ENCODE peak calls at places on chromosomes 13 and 19, in five cellular contexts. One of them, this sample, is unnamed.

GRCh38 chr13:106617561-106617960 is 49.6 kb upstream of the ARGLU1 start:
- DNase-seq in kidney epithelial cell: peak; percentile 57
- DNase-seq in ELR: peak; percentile 68
- DNase-seq in stimulated activated CD4-positive, alpha-beta T cell treated with anti-CD3 and anti-CD28 coated beads, Interleukin-2, amount 100 ng/mL, for 48 hours: no peak
- DNase-seq in activated CD4-positive, CD25-positive, alpha-beta regulatory T cell treated with anti-CD3 and anti-CD28 coated beads, Interleukin-2, amount 50 U/mL, for 16 hours: no peak
- DNase-seq in this sample: no peak

GRCh38 chr19:2551864-2552185 is 75.9 kb downstream of the GADD45B start:
- DNase-seq in activated CD4-positive, CD25-positive, alpha-beta regulatory T cell treated with anti-CD3 and anti-CD28 coated beads, Interleukin-2, amount 50 U/mL, for 16 hours: no peak
- DNase-seq in kidney epithelial cell: no peak
- DNase-seq in ELR: no peak
- DNase-seq in stimulated activated CD4-positive, alpha-beta T cell treated with anti-CD3 and anti-CD28 coated beads, Interleukin-2, amount 100 ng/mL, for 48 hours: no peak
- DNase-seq in this sample: no peak

GRCh38 chr13:45500492-45501174 is 35.9 kb downstream of the COG3 start:
- DNase-seq in kidney epithelial cell: peak; percentile 83
- DNase-seq in activated CD4-positive, CD25-positive, alpha-beta regulatory T cell treated with anti-CD3 and anti-CD28 coated beads, Interleukin-2, amount 50 U/mL, for 16 hours: no peak
- DNase-seq in ELR: peak; percentile 96
- DNase-seq in stimulated activated CD4-positive, alpha-beta T cell treated with anti-CD3 and anti-CD28 coated beads, Interleukin-2, amount 100 ng/mL, for 48 hours: no peak
- DNase-seq in this sample: no peak

GRCh38 chr19:14413765-14414171 is 5.4 kb downstream of the DDX39A start:
- DNase-seq in kidney epithelial cell: no peak
- DNase-seq in activated CD4-positive, CD25-positive, alpha-beta regulatory T cell treated with anti-CD3 and anti-CD28 coated beads, Interleukin-2, amount 50 U/mL, for 16 hours: no peak
- DNase-seq in stimulated activated CD4-positive, alpha-beta T cell treated with anti-CD3 and anti-CD28 coated beads, Interleukin-2, amount 100 ng/mL, for 48 hours: no peak
- DNase-seq in ELR: no peak
- DNase-seq in this sample: no peak

GRCh38 chr19:46040952-46041500 is at the start of gene IGFL4:
- DNase-seq in kidney epithelial cell: no peak
- DNase-seq in stimulated activated CD4-positive, alpha-beta T cell treated with anti-CD3 and anti-CD28 coated beads, Interleukin-2, amount 100 ng/mL, for 48 hours: no peak
- DNase-seq in activated CD4-positive, CD25-positive, alpha-beta regulatory T cell treated with anti-CD3 and anti-CD28 coated beads, Interleukin-2, amount 50 U/mL, for 16 hours: no peak
- DNase-seq in ELR: peak; percentile 15
- DNase-seq in this sample: no peak

GRCh38 chr19:33864311-33864850 is 67.7 kb downstream of the KCTD15 start:
- DNase-seq in ELR: no peak
- DNase-seq in activated CD4-positive, CD25-positive, alpha-beta regulatory T cell treated with anti-CD3 and anti-CD28 coated beads, Interleukin-2, amount 50 U/mL, for 16 hours: no peak
- DNase-seq in stimulated activated CD4-positive, alpha-beta T cell treated with anti-CD3 and anti-CD28 coated beads, Interleukin-2, amount 100 ng/mL, for 48 hours: no peak
- DNase-seq in kidney epithelial cell: no peak
- DNase-seq in this sample: peak; percentile 27

GRCh38 chr19:51712461-51713081 is 11.2 kb downstream of the HAS1 start:
- DNase-seq in kidney epithelial cell: no peak
- DNase-seq in activated CD4-positive, CD25-positive, alpha-beta regulatory T cell treated with anti-CD3 and anti-CD28 coated beads, Interleukin-2, amount 50 U/mL, for 16 hours: no peak
- DNase-seq in stimulated activated CD4-positive, alpha-beta T cell treated with anti-CD3 and anti-CD28 coated beads, Interleukin-2, amount 100 ng/mL, for 48 hours: no peak
- DNase-seq in ELR: peak; percentile 75
- DNase-seq in this sample: no peak

GRCh38 chr19:46470376-46470775 is 987 bp downstream of the PNMA8A start:
- DNase-seq in ELR: no peak
- DNase-seq in kidney epithelial cell: no peak
- DNase-seq in stimulated activated CD4-positive, alpha-beta T cell treated with anti-CD3 and anti-CD28 coated beads, Interleukin-2, amount 100 ng/mL, for 48 hours: no peak
- DNase-seq in activated CD4-positive, CD25-positive, alpha-beta regulatory T cell treated with anti-CD3 and anti-CD28 coated beads, Interleukin-2, amount 50 U/mL, for 16 hours: no peak
- DNase-seq in this sample: no peak

GRCh38 chr19:14830702-14831101 is 4.3 kb downstream of the OR7A5 start:
- DNase-seq in activated CD4-positive, CD25-positive, alpha-beta regulatory T cell treated with anti-CD3 and anti-CD28 coated beads, Interleukin-2, amount 50 U/mL, for 16 hours: no peak
- DNase-seq in kidney epithelial cell: no peak
- DNase-seq in stimulated activated CD4-positive, alpha-beta T cell treated with anti-CD3 and anti-CD28 coated beads, Interleukin-2, amount 100 ng/mL, for 48 hours: no peak
- DNase-seq in ELR: no peak
- DNase-seq in this sample: no peak

GRCh38 chr19:55161571-55162322 is 4.2 kb upstream of the TNNI3 start:
- DNase-seq in kidney epithelial cell: no peak
- DNase-seq in activated CD4-positive, CD25-positive, alpha-beta regulatory T cell treated with anti-CD3 and anti-CD28 coated beads, Interleukin-2, amount 50 U/mL, for 16 hours: no peak
- DNase-seq in ELR: no peak
- DNase-seq in stimulated activated CD4-positive, alpha-beta T cell treated with anti-CD3 and anti-CD28 coated beads, Interleukin-2, amount 100 ng/mL, for 48 hours: no peak
- DNase-seq in this sample: no peak

GRCh38 chr19:30522359-30522758 is 150.2 kb downstream of the ZNF536 start:
- DNase-seq in stimulated activated CD4-positive, alpha-beta T cell treated with anti-CD3 and anti-CD28 coated beads, Interleukin-2, amount 100 ng/mL, for 48 hours: no peak
- DNase-seq in activated CD4-positive, CD25-positive, alpha-beta regulatory T cell treated with anti-CD3 and anti-CD28 coated beads, Interleukin-2, amount 50 U/mL, for 16 hours: no peak
- DNase-seq in ELR: no peak
- DNase-seq in kidney epithelial cell: no peak
- DNase-seq in this sample: no peak

GRCh38 chr13:65889368-65889767 is 1340.8 kb downstream of the PCDH9 start:
- DNase-seq in activated CD4-positive, CD25-positive, alpha-beta regulatory T cell treated with anti-CD3 and anti-CD28 coated beads, Interleukin-2, amount 50 U/mL, for 16 hours: no peak
- DNase-seq in ELR: peak; percentile 65
- DNase-seq in kidney epithelial cell: no peak
- DNase-seq in stimulated activated CD4-positive, alpha-beta T cell treated with anti-CD3 and anti-CD28 coated beads, Interleukin-2, amount 100 ng/mL, for 48 hours: no peak
- DNase-seq in this sample: no peak

GRCh38 chr13:51806571-51806970 is 2.6 kb upstream of the DHRS12 start:
- DNase-seq in kidney epithelial cell: no peak
- DNase-seq in activated CD4-positive, CD25-positive, alpha-beta regulatory T cell treated with anti-CD3 and anti-CD28 coated beads, Interleukin-2, amount 50 U/mL, for 16 hours: no peak
- DNase-seq in ELR: no peak
- DNase-seq in stimulated activated CD4-positive, alpha-beta T cell treated with anti-CD3 and anti-CD28 coated beads, Interleukin-2, amount 100 ng/mL, for 48 hours: no peak
- DNase-seq in this sample: no peak

GRCh38 chr13:113460599-113460998 is 7.3 kb upstream of the ADPRHL1 start:
- DNase-seq in activated CD4-positive, CD25-positive, alpha-beta regulatory T cell treated with anti-CD3 and anti-CD28 coated beads, Interleukin-2, amount 50 U/mL, for 16 hours: no peak
- DNase-seq in stimulated activated CD4-positive, alpha-beta T cell treated with anti-CD3 and anti-CD28 coated beads, Interleukin-2, amount 100 ng/mL, for 48 hours: no peak
- DNase-seq in ELR: no peak
- DNase-seq in kidney epithelial cell: no peak
- DNase-seq in this sample: no peak

GRCh38 chr13:107600986-107601385 is 614.4 kb downstream of the LIG4 start:
- DNase-seq in ELR: no peak
- DNase-seq in activated CD4-positive, CD25-positive, alpha-beta regulatory T cell treated with anti-CD3 and anti-CD28 coated beads, Interleukin-2, amount 50 U/mL, for 16 hours: no peak
- DNase-seq in kidney epithelial cell: no peak
- DNase-seq in stimulated activated CD4-positive, alpha-beta T cell treated with anti-CD3 and anti-CD28 coated beads, Interleukin-2, amount 100 ng/mL, for 48 hours: no peak
- DNase-seq in this sample: no peak

GRCh38 chr13:105527127-105527526 is 1008.3 kb downstream of the EFNB2 start:
- DNase-seq in stimulated activated CD4-positive, alpha-beta T cell treated with anti-CD3 and anti-CD28 coated beads, Interleukin-2, amount 100 ng/mL, for 48 hours: no peak
- DNase-seq in activated CD4-positive, CD25-positive, alpha-beta regulatory T cell treated with anti-CD3 and anti-CD28 coated beads, Interleukin-2, amount 50 U/mL, for 16 hours: no peak
- DNase-seq in kidney epithelial cell: no peak
- DNase-seq in ELR: no peak
- DNase-seq in this sample: no peak

GRCh38 chr19:12790628-12791344 is 500 bp upstream of the JUNB start:
- DNase-seq in activated CD4-positive, CD25-positive, alpha-beta regulatory T cell treated with anti-CD3 and anti-CD28 coated beads, Interleukin-2, amount 50 U/mL, for 16 hours: no peak
- DNase-seq in stimulated activated CD4-positive, alpha-beta T cell treated with anti-CD3 and anti-CD28 coated beads, Interleukin-2, amount 100 ng/mL, for 48 hours: no peak
- DNase-seq in ELR: peak; percentile 27
- DNase-seq in kidney epithelial cell: no peak
- DNase-seq in this sample: no peak

GRCh38 chr13:26017932-26018690 is 33.7 kb downstream of the SHISA2 start:
- DNase-seq in ELR: no peak
- DNase-seq in activated CD4-positive, CD25-positive, alpha-beta regulatory T cell treated with anti-CD3 and anti-CD28 coated beads, Interleukin-2, amount 50 U/mL, for 16 hours: no peak
- DNase-seq in stimulated activated CD4-positive, alpha-beta T cell treated with anti-CD3 and anti-CD28 coated beads, Interleukin-2, amount 100 ng/mL, for 48 hours: no peak
- DNase-seq in kidney epithelial cell: no peak
- DNase-seq in this sample: no peak

GRCh38 chr13:43848250-43848649 is 31.3 kb downstream of the CCDC122 start:
- DNase-seq in stimulated activated CD4-positive, alpha-beta T cell treated with anti-CD3 and anti-CD28 coated beads, Interleukin-2, amount 100 ng/mL, for 48 hours: no peak
- DNase-seq in kidney epithelial cell: no peak
- DNase-seq in activated CD4-positive, CD25-positive, alpha-beta regulatory T cell treated with anti-CD3 and anti-CD28 coated beads, Interleukin-2, amount 50 U/mL, for 16 hours: no peak
- DNase-seq in ELR: peak; percentile 37
- DNase-seq in this sample: no peak

GRCh38 chr19:8251025-8251472 is 41.9 kb downstream of the CERS4 start:
- DNase-seq in kidney epithelial cell: no peak
- DNase-seq in ELR: no peak
- DNase-seq in stimulated activated CD4-positive, alpha-beta T cell treated with anti-CD3 and anti-CD28 coated beads, Interleukin-2, amount 100 ng/mL, for 48 hours: no peak
- DNase-seq in activated CD4-positive, CD25-positive, alpha-beta regulatory T cell treated with anti-CD3 and anti-CD28 coated beads, Interleukin-2, amount 50 U/mL, for 16 hours: no peak
- DNase-seq in this sample: peak; percentile 89

GRCh38 chr13:40333238-40333637 is 333.2 kb downstream of the FOXO1 start:
- DNase-seq in stimulated activated CD4-positive, alpha-beta T cell treated with anti-CD3 and anti-CD28 coated beads, Interleukin-2, amount 100 ng/mL, for 48 hours: no peak
- DNase-seq in kidney epithelial cell: no peak
- DNase-seq in activated CD4-positive, CD25-positive, alpha-beta regulatory T cell treated with anti-CD3 and anti-CD28 coated beads, Interleukin-2, amount 50 U/mL, for 16 hours: no peak
- DNase-seq in ELR: no peak
- DNase-seq in this sample: peak; percentile 10

GRCh38 chr13:26502826-26503225 is 54.7 kb upstream of the WASF3 start:
- DNase-seq in stimulated activated CD4-positive, alpha-beta T cell treated with anti-CD3 and anti-CD28 coated beads, Interleukin-2, amount 100 ng/mL, for 48 hours: peak; percentile 24
- DNase-seq in kidney epithelial cell: no peak
- DNase-seq in ELR: peak; percentile 94
- DNase-seq in activated CD4-positive, CD25-positive, alpha-beta regulatory T cell treated with anti-CD3 and anti-CD28 coated beads, Interleukin-2, amount 50 U/mL, for 16 hours: no peak
- DNase-seq in this sample: no peak

GRCh38 chr13:51286135-51287002 is 53.1 kb upstream of the SERPINE3 start:
- DNase-seq in ELR: peak; percentile 70
- DNase-seq in kidney epithelial cell: peak; percentile 26
- DNase-seq in stimulated activated CD4-positive, alpha-beta T cell treated with anti-CD3 and anti-CD28 coated beads, Interleukin-2, amount 100 ng/mL, for 48 hours: peak; percentile 81
- DNase-seq in activated CD4-positive, CD25-positive, alpha-beta regulatory T cell treated with anti-CD3 and anti-CD28 coated beads, Interleukin-2, amount 50 U/mL, for 16 hours: peak; percentile 30
- DNase-seq in this sample: peak; percentile 84

GRCh38 chr19:10009269-10009665 is 1.0 kb downstream of the COL5A3 start:
- DNase-seq in ELR: peak; percentile 79
- DNase-seq in stimulated activated CD4-positive, alpha-beta T cell treated with anti-CD3 and anti-CD28 coated beads, Interleukin-2, amount 100 ng/mL, for 48 hours: peak; percentile 32
- DNase-seq in activated CD4-positive, CD25-positive, alpha-beta regulatory T cell treated with anti-CD3 and anti-CD28 coated beads, Interleukin-2, amount 50 U/mL, for 16 hours: no peak
- DNase-seq in kidney epithelial cell: no peak
- DNase-seq in this sample: no peak

GRCh38 chr13:33080962-33081655 is 64.9 kb downstream of the KL start:
- DNase-seq in stimulated activated CD4-positive, alpha-beta T cell treated with anti-CD3 and anti-CD28 coated beads, Interleukin-2, amount 100 ng/mL, for 48 hours: no peak
- DNase-seq in kidney epithelial cell: no peak
- DNase-seq in ELR: no peak
- DNase-seq in activated CD4-positive, CD25-positive, alpha-beta regulatory T cell treated with anti-CD3 and anti-CD28 coated beads, Interleukin-2, amount 50 U/mL, for 16 hours: no peak
- DNase-seq in this sample: no peak

GRCh38 chr13:33612641-33613638 is 205.0 kb upstream of the RFC3 start:
- DNase-seq in kidney epithelial cell: no peak
- DNase-seq in ELR: no peak
- DNase-seq in stimulated activated CD4-positive, alpha-beta T cell treated with anti-CD3 and anti-CD28 coated beads, Interleukin-2, amount 100 ng/mL, for 48 hours: no peak
- DNase-seq in activated CD4-positive, CD25-positive, alpha-beta regulatory T cell treated with anti-CD3 and anti-CD28 coated beads, Interleukin-2, amount 50 U/mL, for 16 hours: no peak
- DNase-seq in this sample: no peak

GRCh38 chr19:5117421-5117820 is 148.5 kb downstream of the KDM4B start:
- DNase-seq in kidney epithelial cell: no peak
- DNase-seq in ELR: no peak
- DNase-seq in activated CD4-positive, CD25-positive, alpha-beta regulatory T cell treated with anti-CD3 and anti-CD28 coated beads, Interleukin-2, amount 50 U/mL, for 16 hours: no peak
- DNase-seq in stimulated activated CD4-positive, alpha-beta T cell treated with anti-CD3 and anti-CD28 coated beads, Interleukin-2, amount 100 ng/mL, for 48 hours: no peak
- DNase-seq in this sample: no peak

GRCh38 chr19:44447864-44448674 is at the start of gene ZNF229:
- DNase-seq in kidney epithelial cell: peak; percentile 87
- DNase-seq in activated CD4-positive, CD25-positive, alpha-beta regulatory T cell treated with anti-CD3 and anti-CD28 coated beads, Interleukin-2, amount 50 U/mL, for 16 hours: peak; percentile 21
- DNase-seq in stimulated activated CD4-positive, alpha-beta T cell treated with anti-CD3 and anti-CD28 coated beads, Interleukin-2, amount 100 ng/mL, for 48 hours: peak; percentile 51
- DNase-seq in ELR: peak; percentile 93
- DNase-seq in this sample: peak; percentile 82

GRCh38 chr13:100542546-100543156 is 45.9 kb downstream of the GGACT start:
- DNase-seq in kidney epithelial cell: no peak
- DNase-seq in ELR: peak; percentile 66
- DNase-seq in activated CD4-positive, CD25-positive, alpha-beta regulatory T cell treated with anti-CD3 and anti-CD28 coated beads, Interleukin-2, amount 50 U/mL, for 16 hours: no peak
- DNase-seq in stimulated activated CD4-positive, alpha-beta T cell treated with anti-CD3 and anti-CD28 coated beads, Interleukin-2, amount 100 ng/mL, for 48 hours: no peak
- DNase-seq in this sample: no peak

GRCh38 chr13:41075485-41075884 is 14.2 kb downstream of the WBP4 start:
- DNase-seq in kidney epithelial cell: no peak
- DNase-seq in ELR: no peak
- DNase-seq in stimulated activated CD4-positive, alpha-beta T cell treated with anti-CD3 and anti-CD28 coated beads, Interleukin-2, amount 100 ng/mL, for 48 hours: no peak
- DNase-seq in activated CD4-positive, CD25-positive, alpha-beta regulatory T cell treated with anti-CD3 and anti-CD28 coated beads, Interleukin-2, amount 50 U/mL, for 16 hours: no peak
- DNase-seq in this sample: no peak